ENCODE peak calls at places on chromosomes 13 and 19, in five cellular contexts. P, K, M, L and F are unnamed samples. For H3K36me3 and H3K9me3, the result is how much of the 10 kb centered on the place peaks cover.

GRCh38 chr13:48251616-48252081 is 18.6 kb downstream of the ITM2B start:
- DNase-seq in K (no peak), L (no peak), P (no peak), M (no peak), F (no peak)

GRCh38 chr19:17405250-17406038 is at the start of gene BST2:
- DNase-seq in K (no peak), L (no peak), P (peak), M (no peak), F (peak)

GRCh38 chr13:39777527-39778061 is 122.1 kb downstream of the COG6 start:
- DNase-seq in L (peak), M (no peak), K (no peak), P (no peak), F (peak)

GRCh38 chr19:8336665-8337064 is 6.4 kb downstream of the KANK3 start:
- DNase-seq in K (no peak), M (no peak), L (no peak), P (no peak), F (no peak)

GRCh38 chr13:57582032-57582431 is 49.5 kb upstream of the PCDH17 start:
- DNase-seq in L (peak), K (no peak), P (no peak), M (no peak), F (no peak)

GRCh38 chr19:33805313-33805712 is 8.6 kb downstream of the KCTD15 start:
- DNase-seq in P (no peak), K (no peak), M (no peak), L (no peak), F (no peak)

GRCh38 chr13:23695711-23696512 is 125.7 kb downstream of the TNFRSF19 start:
- DNase-seq in K (no peak), L (peak), M (no peak), P (no peak), F (peak)

GRCh38 chr19:1259206-1259872 is 9.8 kb upstream of the CIRBP start:
- DNase-seq in P (no peak), M (no peak), K (peak), L (peak), F (peak)

GRCh38 chr19:42132851-42133528 is 744 bp upstream of the POU2F2 start:
- DNase-seq in K (peak), M (peak), L (peak), P (peak), F (peak)

GRCh38 chr13:51453959-51454703 is 1.3 kb upstream of the INTS6 start:
- DNase-seq in K (no peak), M (no peak), P (peak), L (peak), F (no peak)

GRCh38 chr19:51772977-51773376 is 12.0 kb downstream of the FPR2 start:
- DNase-seq in L (peak), P (no peak), K (no peak), M (no peak), F (no peak)

GRCh38 chr19:1260749-1261511 is 8.2 kb upstream of the CIRBP start:
- DNase-seq in P (peak), K (peak), L (peak), M (peak), F (peak)

GRCh38 chr13:81393110-81393509 is 1052.2 kb upstream of the SPRY2 start:
- DNase-seq in P (no peak), L (no peak), K (no peak), M (no peak), F (no peak)

GRCh38 chr13:28459911-28460310 is 35.0 kb downstream of the FLT1 start:
- DNase-seq in P (no peak), K (no peak), L (no peak), M (no peak), F (no peak)

GRCh38 chr13:75319244-75319643 is 162.7 kb downstream of the TBC1D4 start:
- DNase-seq in M (no peak), L (no peak), P (no peak), K (no peak), F (no peak)

GRCh38 chr13:93326427-93326826 is 99.8 kb downstream of the GPC6 start:
- DNase-seq in K (no peak), P (no peak), L (no peak), M (no peak), F (no peak)

GRCh38 chr13:110361365-110361911 is 54.4 kb downstream of the COL4A2 start:
- DNase-seq in M (no peak), P (peak), K (peak), L (peak), F (no peak)

GRCh38 chr19:46924874-46925547 is 64.2 kb downstream of the ARHGAP35 start:
- DNase-seq in M (no peak), P (peak), K (no peak), L (no peak), F (no peak)

GRCh38 chr13:106513608-106514007 is 21.9 kb downstream of the EFNB2 start:
- DNase-seq in P (no peak), L (no peak), M (no peak), K (no peak), F (no peak)

GRCh38 chr19:38715540-38715939 is 28.7 kb downstream of the CAPN12 start:
- DNase-seq in M (no peak), P (peak), L (no peak), K (peak), F (no peak)

GRCh38 chr13:77751513-77752456 is 54.3 kb downstream of the SLAIN1 start:
- DNase-seq in M (no peak), K (no peak), L (peak), P (no peak), F (peak)

GRCh38 chr19:5479958-5480357 is 24.7 kb downstream of the ZNRF4 start:
- DNase-seq in L (peak), M (no peak), K (no peak), P (no peak), F (no peak)

GRCh38 chr19:38557205-38557799 is 60.5 kb downstream of the MAP4K1 start:
- DNase-seq in L (no peak), M (no peak), K (no peak), P (no peak), F (no peak)

GRCh38 chr13:27657724-27658123 is 36.0 kb downstream of the POLR1D start:
- DNase-seq in L (no peak), M (no peak), K (no peak), P (no peak), F (no peak)

GRCh38 chr13:63435668-63436275 is 2020.1 kb upstream of the PCDH20 start:
- DNase-seq in M (no peak), P (no peak), L (no peak), K (no peak), F (no peak)

GRCh38 chr19:28881616-28882015 is 331.3 kb downstream of the UQCRFS1 start:
- DNase-seq in L (no peak), P (no peak), K (no peak), M (no peak), F (no peak)

GRCh38 chr13:93511011-93511410 is 284.4 kb downstream of the GPC6 start:
- DNase-seq in M (no peak), L (no peak), P (no peak), K (no peak), F (no peak)

GRCh38 chr13:20219585-20219984 is 12.5 kb downstream of the GJB6 start:
- DNase-seq in M (no peak), L (no peak), P (no peak), K (no peak), F (no peak)

GRCh38 chr13:84360843-84361242 is 478.6 kb upstream of the SLITRK1 start:
- DNase-seq in K (no peak), L (no peak), M (no peak), P (no peak), F (no peak)

GRCh38 chr19:39444598-39445257 is 654 bp upstream of the SUPT5H start:
- DNase-seq in L (no peak), K (no peak), P (no peak), M (no peak), F (no peak)

GRCh38 chr19:1438035-1438932 is at the start of gene RPS15:
- DNase-seq in K (peak), M (peak), L (peak), P (peak), F (peak)

GRCh38 chr19:54905908-54906511 is at the start of gene NCR1:
- DNase-seq in L (no peak), K (no peak), P (no peak), M (no peak), F (no peak)

GRCh38 chr19:53088091-53088490 is 15.1 kb downstream of the ZNF160 start:
- DNase-seq in M (no peak), K (no peak), L (no peak), P (no peak), F (no peak)
- H3K36me3 ChIP-seq in M (under half), K (half or more), L (half or more), P (half or more), F (under half)

GRCh38 chr19:35161434-35161743 is 6.9 kb downstream of the FXYD5 start:
- DNase-seq in L (no peak), P (no peak), M (no peak), K (no peak), F (no peak)
- H3K9me3 ChIP-seq in L (under half), P (under half), M (under half), K (under half), F (under half)

DNA sequence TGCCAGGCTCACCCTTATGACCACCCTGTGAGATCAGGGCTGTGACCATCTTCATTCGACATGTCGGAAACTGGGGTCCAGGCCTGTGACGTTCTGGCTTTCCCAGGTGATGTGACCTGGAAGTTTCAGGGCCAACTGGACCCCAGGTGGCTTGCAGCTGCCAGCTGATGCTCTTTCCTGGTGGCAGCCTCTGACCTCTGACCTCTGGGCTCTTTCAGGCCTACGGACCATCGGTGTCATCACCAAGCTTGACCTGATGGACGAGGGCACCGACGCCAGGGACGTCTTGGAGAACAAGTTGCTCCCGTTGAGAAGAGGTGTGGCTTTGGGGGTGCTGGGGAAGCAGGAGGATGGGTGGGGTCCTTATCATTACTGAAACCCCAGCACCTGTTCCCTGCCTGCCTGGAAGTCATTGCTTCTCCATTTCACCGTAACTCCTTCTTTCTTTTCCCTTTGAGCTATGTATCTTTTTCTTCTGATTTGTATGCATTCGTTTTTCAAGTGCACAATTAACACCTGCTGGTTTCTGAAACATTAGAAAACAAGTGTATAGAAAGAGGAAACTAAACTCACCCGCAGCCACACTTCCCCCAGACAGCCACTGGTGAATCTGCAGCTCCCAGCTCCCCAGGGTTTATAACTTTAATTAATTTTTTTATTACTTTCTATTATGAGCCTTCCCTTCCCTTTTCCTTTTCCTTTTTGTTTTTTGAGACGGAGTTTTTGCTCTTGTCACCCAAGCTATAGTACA is 58.9 kb downstream of the TMED1 start:
- DNase-seq in L (no peak), K (no peak), M (no peak), P (no peak), F (no peak)
- H3K36me3 ChIP-seq in L (half or more), K (half or more), M (under half), P (half or more), F (under half)

DNA sequence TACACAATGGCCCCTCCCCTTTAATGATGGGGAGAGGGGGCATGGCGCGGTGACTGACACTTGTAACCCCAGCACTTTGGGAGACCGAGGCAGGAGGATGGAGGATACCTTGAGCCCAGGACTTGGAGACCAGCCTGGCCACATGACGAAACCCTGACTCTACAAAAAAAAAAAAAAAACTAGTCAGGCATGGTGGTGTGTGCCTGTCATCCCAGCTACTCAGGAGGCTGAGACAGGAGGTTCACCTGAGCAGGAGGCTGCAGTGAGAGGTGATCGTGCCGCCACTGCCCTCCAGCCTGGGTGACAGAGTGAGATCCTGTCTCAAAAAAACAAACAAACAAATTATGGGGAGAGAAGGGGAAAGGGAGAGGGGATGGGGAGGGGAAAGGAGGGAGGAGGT is 13.8 kb upstream of the ZBTB7A start:
- DNase-seq in M (no peak), K (no peak), L (no peak), P (no peak), F (no peak)
- H3K9me3 ChIP-seq in M (under half), K (under half), L (under half), P (under half), F (under half)

DNA sequence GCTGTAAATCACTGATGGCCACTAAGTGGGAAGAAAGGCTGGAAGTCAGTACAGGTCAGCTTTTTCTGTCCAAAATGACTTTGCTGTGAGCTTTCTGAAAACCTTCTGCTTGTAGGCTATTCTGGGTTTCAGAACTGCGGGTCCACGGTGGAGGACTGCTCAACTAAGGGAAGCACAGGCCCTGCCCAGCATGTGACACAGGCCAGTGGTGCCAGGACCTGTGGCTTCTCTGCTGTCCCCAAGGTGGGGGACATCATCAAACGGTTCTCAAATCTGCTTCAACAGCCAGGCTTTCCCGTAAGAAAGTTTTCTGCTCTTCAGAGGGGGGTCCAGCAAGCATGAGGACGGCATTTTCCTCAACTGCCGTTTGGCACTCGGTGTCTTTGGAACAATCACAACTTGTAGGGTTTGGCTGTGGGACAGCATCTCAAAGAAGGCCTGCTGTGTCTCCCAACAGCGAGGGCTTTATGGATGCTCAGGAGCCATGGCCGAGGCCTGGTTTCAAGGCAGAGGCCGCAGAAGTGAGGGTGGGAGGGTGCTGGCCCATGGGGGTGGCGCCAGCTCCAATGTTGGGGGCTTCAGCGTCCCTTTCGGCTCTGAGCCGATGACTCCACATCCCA is 3.8 kb downstream of the SGTA start:
- DNase-seq in L (no peak), P (no peak), M (no peak), K (no peak), F (no peak)
- H3K36me3 ChIP-seq in L (half or more), P (under half), M (under half), K (under half), F (under half)

GRCh38 chr19:56949651-56950050 is 109.1 kb upstream of the PEG3 start:
- DNase-seq in M (no peak), L (no peak), K (no peak), P (no peak), F (no peak)
- H3K9me3 ChIP-seq in M (under half), L (under half), K (under half), P (under half), F (under half)

GRCh38 chr13:24887759-24888158 is 123.8 kb downstream of the RNF17 start:
- DNase-seq in K (no peak), P (no peak), M (no peak), L (no peak), F (no peak)

GRCh38 chr13:24891476-24892108 is 127.6 kb downstream of the RNF17 start:
- DNase-seq in P (no peak), L (no peak), M (no peak), K (no peak), F (no peak)

GRCh38 chr13:24890256-24890655 is 126.3 kb downstream of the RNF17 start:
- DNase-seq in K (no peak), M (no peak), P (no peak), L (no peak), F (no peak)

GRCh38 chr13:24892844-24893243 is 128.9 kb downstream of the RNF17 start:
- DNase-seq in L (no peak), P (no peak), M (no peak), K (no peak), F (no peak)

DNA sequence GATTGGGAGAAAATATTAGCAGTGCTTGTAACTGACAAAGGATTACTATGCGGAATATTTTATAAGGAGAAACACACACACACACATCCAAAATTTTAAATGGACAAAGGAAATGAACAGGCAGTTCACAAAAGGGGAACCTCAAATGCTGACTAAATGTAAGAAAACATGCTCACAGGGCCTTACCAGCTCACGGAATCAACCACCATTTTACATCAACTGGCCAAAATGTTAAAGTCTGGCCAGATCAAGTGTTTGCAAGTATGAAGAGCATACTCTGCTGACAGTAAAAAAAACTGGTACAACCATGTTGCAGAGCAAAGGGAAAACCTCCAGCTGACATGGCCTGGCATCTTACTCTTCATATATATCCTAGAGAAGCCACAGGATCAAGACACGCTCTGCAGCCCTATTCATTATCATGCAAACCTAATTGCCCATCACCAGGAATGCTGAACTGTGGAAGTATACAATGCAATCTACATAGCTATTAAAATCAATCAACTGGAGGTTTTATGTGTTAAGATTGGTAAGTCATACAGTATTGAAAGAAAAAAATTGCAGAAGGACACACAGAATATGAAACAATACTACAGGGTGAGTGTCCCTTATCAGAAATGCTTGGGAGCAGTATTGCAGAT is 124.4 kb downstream of the RNF17 start:
- DNase-seq in K (no peak), P (no peak), L (no peak), M (no peak), F (no peak)
- H3K36me3 ChIP-seq in K (under half), P (under half), L (half or more), M (under half), F (under half)

GRCh38 chr19:23203841-23204344 is 46.3 kb downstream of the ZNF724 start:
- DNase-seq in L (no peak), P (no peak), M (no peak), K (no peak), F (no peak)
- H3K9me3 ChIP-seq in L (under half), P (under half), M (under half), K (under half), F (under half)

DNA sequence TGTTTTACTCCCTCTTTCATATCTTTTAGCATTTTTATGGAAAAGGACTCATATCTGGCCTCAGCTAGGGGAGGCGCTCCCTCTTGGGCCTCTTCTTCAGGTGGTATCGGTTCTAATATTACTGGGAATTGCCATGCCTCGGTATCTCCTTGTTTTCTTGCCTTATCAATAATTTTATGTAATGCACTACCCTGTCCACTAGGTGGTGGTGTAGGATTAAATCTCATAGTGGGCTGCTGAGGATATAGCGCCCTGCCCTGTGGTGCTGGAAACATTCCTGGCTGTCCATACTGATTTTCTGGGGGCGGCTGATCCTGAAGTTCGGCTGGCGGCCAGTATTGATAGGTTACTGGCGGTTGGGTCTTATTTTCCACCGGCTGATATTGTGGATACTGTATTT is 35.8 kb downstream of the ZNF420 start:
- DNase-seq in L (peak), K (no peak), M (no peak), P (no peak), F (no peak)
- H3K36me3 ChIP-seq in L (under half), K (half or more), M (under half), P (half or more), F (under half)